ENCODE peak calls at places on chromosomes 12 and 14, in eight cellular contexts. I is WTC11; X is cerebellum; Z is stomach; T is A673; Y is stimulated activated naive CD8-positive, alpha-beta T cell treated with anti-CD3 and anti-CD28 coated beads, Interleukin-15, Interleukin-2, amounts not matched to agents 100 U/mL and 50 U/mL, for 24 hours; S is aorta; H is stimulated activated CD8-positive, alpha-beta memory T cell treated with anti-CD3 and anti-CD28 coated beads, Interleukin-15, amount 100 ng/mL, for 4 hours. N is an unnamed sample.

GRCh38 chr14:33363687-33364086 is 425.0 kb downstream of the NPAS3 start:
- DNase-seq in I (no peak), X (no peak), Z (no peak), T (no peak), Y (no peak), S (no peak), H (no peak), N (no peak)

GRCh38 chr12:112602150-112602549 is 183.4 kb downstream of the PTPN11 start:
- DNase-seq in I (peak), X (no peak), Z (no peak), T (no peak), Y (no peak), S (no peak), H (no peak), N (no peak)

GRCh38 chr14:97412933-97413574 is 615.9 kb downstream of the VRK1 start:
- DNase-seq in I (no peak), X (no peak), Z (no peak), T (peak), Y (no peak), S (no peak), H (no peak), N (no peak)

GRCh38 chr12:14999421-15000047 is 26.7 kb downstream of the PDE6H start:
- DNase-seq in I (no peak), X (no peak), Z (no peak), T (peak), Y (no peak), S (no peak), H (no peak), N (no peak)

GRCh38 chr12:63163542-63163941 is 12.5 kb upstream of the AVPR1A start:
- DNase-seq in I (no peak), X (no peak), Z (no peak), T (no peak), Y (no peak), S (no peak), H (no peak), N (no peak)

GRCh38 chr14:51575225-51576111 is 76.2 kb upstream of the FRMD6 start:
- DNase-seq in I (peak), X (no peak), Z (no peak), T (no peak), Y (no peak), S (no peak), H (no peak), N (no peak)

GRCh38 chr12:12985817-12986408 is 14.2 kb downstream of the HEBP1 start:
- DNase-seq in I (peak), X (no peak), Z (no peak), T (peak), Y (no peak), S (no peak), H (no peak), N (peak)

GRCh38 chr12:76984566-76984965 is 80.8 kb downstream of the E2F7 start:
- DNase-seq in I (no peak), X (no peak), Z (no peak), T (no peak), Y (no peak), S (no peak), H (no peak), N (no peak)

GRCh38 chr12:114919479-114919878 is 235.5 kb upstream of the TBX3 start:
- DNase-seq in I (no peak), X (no peak), Z (no peak), T (no peak), Y (no peak), S (no peak), H (no peak), N (no peak)

GRCh38 chr12:7058850-7059249 is 1.7 kb upstream of the C1S start:
- DNase-seq in I (no peak), X (no peak), Z (no peak), T (no peak), Y (no peak), S (no peak), H (no peak), N (no peak)

GRCh38 chr12:80216890-80217559 is 117.7 kb downstream of the OTOGL start:
- DNase-seq in I (no peak), X (peak), Z (no peak), T (no peak), Y (no peak), S (no peak), H (no peak), N (peak)

GRCh38 chr12:50110762-50111416 is 1.1 kb upstream of the COX14 start:
- DNase-seq in I (peak), X (peak), Z (peak), T (peak), Y (peak), S (peak), H (no peak), N (peak)

GRCh38 chr14:94307410-94307992 is 14.4 kb upstream of the SERPINA10 start:
- DNase-seq in I (no peak), X (no peak), Z (no peak), T (peak), Y (no peak), S (no peak), H (no peak), N (peak)

GRCh38 chr12:128077917-128078298 is 189.1 kb upstream of the TMEM132C start:
- DNase-seq in I (no peak), X (no peak), Z (no peak), T (no peak), Y (no peak), S (no peak), H (no peak), N (no peak)

GRCh38 chr12:124906606-124907261 is 7.7 kb downstream of the UBC start:
- DNase-seq in I (peak), X (peak), Z (peak), T (peak), Y (peak), S (peak), H (peak), N (peak)

GRCh38 chr12:132491761-132492378 is 1.9 kb downstream of the FBRSL1 start:
- DNase-seq in I (no peak), X (no peak), Z (no peak), T (no peak), Y (peak), S (no peak), H (no peak), N (no peak)

GRCh38 chr12:67592228-67593011 is 56.1 kb upstream of the DYRK2 start:
- DNase-seq in I (no peak), X (no peak), Z (no peak), T (peak), Y (no peak), S (no peak), H (no peak), N (no peak)